ENCODE peak calls at places on chromosomes 4 and X, in nine cellular contexts. D is GM23338, E is astrocyte, X is HCT116, B is DND-41, H is GM23248, Q is K562, Z is PC-3, V is hepatocyte. I is an unnamed sample.

GRCh38 chr4:156686120-156686519 is 285.5 kb downstream of the PDGFC start:
- DNase-seq in D (no peak), H (peak), B (no peak), Z (no peak), Q (no peak), X (no peak), E (peak), V (peak), I (peak)

GRCh38 chr4:86338989-86339388 is 20.9 kb downstream of the MAPK10 start:
- DNase-seq in D (no peak), E (peak), X (peak), B (no peak), V (peak), Q (no peak), H (peak), Z (peak), I (no peak)

GRCh38 chr4:32148120-32148666 is 1428.0 kb downstream of the PCDH7 start:
- DNase-seq in Q (no peak), D (no peak), V (no peak), H (no peak), X (no peak), E (peak), B (no peak), Z (no peak), I (peak)

GRCh38 chr4:179352221-179352620 is 1910.0 kb upstream of the AGA start:
- DNase-seq in Z (no peak), H (no peak), B (no peak), X (no peak), E (no peak), Q (no peak), V (no peak), D (no peak), I (no peak)

GRCh38 chr4:74297556-74297955 is 10.7 kb upstream of the EPGN start:
- DNase-seq in H (no peak), D (no peak), Z (no peak), Q (no peak), B (no peak), V (no peak), E (no peak), X (no peak), I (no peak)

GRCh38 chr4:80538276-80538926 is 202.9 kb downstream of the CFAP299 start:
- DNase-seq in Q (no peak), X (no peak), V (no peak), B (no peak), H (peak), E (peak), Z (peak), D (no peak), I (no peak)

GRCh38 chrX:119758682-119759332 is 419 bp downstream of the SOWAHD start:
- DNase-seq in B (no peak), X (no peak), Z (no peak), E (no peak), Q (peak), H (peak), D (peak), V (peak), I (peak)

GRCh38 chr4:40669504-40669903 is 39.8 kb upstream of the RBM47 start:
- DNase-seq in E (no peak), H (no peak), Z (no peak), D (no peak), B (no peak), V (no peak), Q (no peak), X (no peak), I (no peak)

GRCh38 chr4:124641715-124642380 is 70.7 kb downstream of the ANKRD50 start:
- DNase-seq in Q (no peak), V (no peak), E (peak), H (peak), Z (peak), D (no peak), X (peak), B (no peak), I (peak)

DNA sequence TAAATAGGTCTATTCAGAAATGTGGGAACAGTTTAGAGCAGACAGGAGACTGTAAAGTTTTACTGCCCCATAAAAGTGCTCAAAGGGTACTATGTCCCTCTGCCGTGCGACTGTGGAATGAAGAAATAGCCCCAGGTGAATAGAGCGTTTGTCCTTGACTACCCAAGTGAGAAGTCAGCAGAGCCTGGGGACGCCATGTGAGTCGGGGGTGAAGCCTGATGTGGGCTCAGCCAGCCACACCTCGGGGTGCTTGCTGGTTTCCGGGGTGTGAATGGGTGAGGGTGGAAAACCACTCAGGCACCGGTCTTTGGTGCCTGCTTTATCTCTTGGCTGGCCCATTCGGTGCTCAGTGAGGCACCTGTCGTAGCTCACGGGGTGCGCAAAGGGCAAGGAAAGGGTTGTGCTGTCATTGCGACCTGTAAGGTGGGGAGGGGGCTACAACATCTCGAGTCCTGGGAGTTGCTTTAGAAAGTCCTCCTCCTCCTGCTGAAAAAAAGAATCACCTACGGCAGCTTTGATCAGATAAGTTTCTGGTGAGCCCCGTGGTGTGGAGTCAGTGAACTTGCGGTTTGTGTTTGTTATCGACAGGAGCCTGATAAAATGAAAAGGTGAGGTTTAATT is 895 bp downstream of the TRIM2 start:
- DNase-seq in X (no peak), D (peak), B (no peak), V (peak), Q (no peak), E (no peak), H (no peak), Z (peak), I (no peak)
- TF ChIP-seq EZH2 in X (no peak), D (no peak), B (no peak), V (no peak), Q (no peak), E (no peak), H (no peak), Z (no peak), I (no peak)

DNA sequence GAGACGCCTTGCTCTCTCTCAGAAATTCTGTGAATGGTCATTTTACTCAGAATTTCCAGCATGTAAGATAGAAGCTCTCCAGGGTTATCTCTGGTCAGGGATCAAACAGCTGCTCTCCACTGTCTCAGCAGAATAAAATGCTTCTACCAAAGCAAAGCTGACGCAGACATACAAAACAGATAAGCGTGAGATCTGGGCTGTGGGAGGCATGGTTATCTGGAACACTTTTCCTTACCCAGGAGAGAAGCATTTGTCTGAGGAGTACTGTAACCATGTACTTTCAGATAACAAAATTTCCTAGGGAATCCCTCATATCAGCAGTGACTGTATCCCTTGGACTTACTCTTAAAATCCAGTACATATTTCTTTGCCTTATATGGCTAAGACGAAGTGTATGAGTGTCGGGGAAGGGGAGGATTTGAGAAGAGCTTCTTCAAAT is 121.7 kb upstream of the TSPAN5 start:
- DNase-seq in Z (no peak), H (no peak), B (no peak), D (no peak), E (peak), V (peak), X (no peak), Q (peak), I (no peak)
- H3K27ac ChIP-seq in Z (no peak), H (no peak), B (no peak), D (no peak), E (peak), V (peak), X (no peak), Q (peak), I (no peak)

GRCh38 chr4:110064295-110064694 is 134.1 kb downstream of the ELOVL6 start:
- DNase-seq in X (no peak), V (no peak), D (no peak), E (no peak), Q (no peak), H (no peak), Z (no peak), B (no peak), I (no peak)
- TF ChIP-seq EZH2 in X (no peak), V (no peak), D (no peak), E (no peak), Q (no peak), H (no peak), Z (no peak), B (no peak), I (no peak)

DNA sequence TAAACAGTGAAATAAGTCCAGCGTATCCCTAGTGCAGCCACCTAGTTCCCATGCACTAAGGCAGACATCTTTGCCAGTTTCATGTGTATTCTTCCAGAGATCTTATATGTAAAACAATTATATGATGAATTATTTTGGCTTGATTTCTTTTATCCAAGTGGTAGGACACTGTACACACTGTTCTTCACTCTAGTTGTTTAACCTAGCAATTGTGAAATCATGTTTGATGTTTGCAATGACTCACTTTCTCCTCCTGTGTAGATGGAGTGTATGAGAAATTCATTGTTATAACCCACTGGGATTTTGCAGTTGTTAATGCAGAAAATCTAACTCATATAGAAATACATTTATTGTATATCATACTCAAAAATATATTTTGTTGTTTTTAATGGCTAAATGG is 17.5 kb upstream of the TBC1D1 start:
- DNase-seq in Q (no peak), B (no peak), D (no peak), Z (peak), H (peak), V (no peak), E (peak), X (no peak), I (no peak)
- H3K27ac ChIP-seq in Q (no peak), B (no peak), D (no peak), Z (peak), H (no peak), V (no peak), E (no peak), X (no peak), I (no peak)

DNA sequence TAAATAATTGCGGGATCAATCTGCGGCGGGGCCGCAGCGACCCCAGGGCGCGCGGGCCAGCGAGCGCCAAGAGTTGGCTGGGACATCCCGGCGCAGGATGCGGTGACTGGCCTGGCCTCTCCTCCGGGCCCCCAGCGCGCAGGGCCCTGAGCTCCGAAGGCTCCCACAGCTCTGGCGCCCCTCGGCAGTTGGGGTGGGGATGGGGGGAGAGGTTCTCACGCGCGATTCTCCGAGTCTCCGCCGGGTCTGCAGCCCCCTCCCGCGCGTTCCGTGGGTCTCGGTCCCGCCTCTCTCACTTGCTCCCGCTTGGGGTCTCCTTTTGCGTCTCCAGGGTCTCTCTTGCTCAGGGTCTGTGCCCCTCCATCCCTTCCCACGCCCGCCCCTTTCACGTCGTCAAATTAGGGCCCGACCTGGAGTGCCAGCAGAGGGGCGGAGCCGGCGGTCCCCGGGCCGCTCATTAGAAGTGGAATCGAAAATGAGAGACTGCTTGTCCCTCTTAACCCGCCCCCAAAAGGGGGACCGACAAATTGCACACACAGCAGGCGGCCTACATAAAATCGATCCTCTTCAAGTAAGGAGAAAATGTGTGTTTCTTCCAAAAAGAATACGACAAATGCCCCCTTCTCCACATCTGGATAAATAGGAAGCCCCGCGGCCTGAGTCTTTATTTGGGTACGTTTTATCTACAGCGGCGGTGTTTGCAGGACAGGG is 859 bp upstream of the NKX1-1 start:
- DNase-seq in V (no peak), B (no peak), H (no peak), E (no peak), Z (no peak), X (no peak), D (peak), Q (no peak), I (no peak)
- TF ChIP-seq EZH2 in V (no peak), B (no peak), H (peak), E (peak), Z (no peak), X (no peak), D (peak), Q (no peak), I (peak)

GRCh38 chr4:158796370-158797140 is 27.7 kb downstream of the FNIP2 start:
- DNase-seq in Q (no peak), D (no peak), H (peak), Z (no peak), E (peak), V (no peak), X (no peak), B (no peak), I (no peak)

GRCh38 chr4:158789853-158790252 is 21.0 kb downstream of the FNIP2 start:
- DNase-seq in E (no peak), B (no peak), H (no peak), D (no peak), X (no peak), Z (no peak), Q (no peak), V (no peak), I (no peak)

GRCh38 chr4:158788608-158789007 is 19.8 kb downstream of the FNIP2 start:
- DNase-seq in H (no peak), E (no peak), X (no peak), D (no peak), B (no peak), V (no peak), Q (no peak), Z (no peak), I (no peak)

GRCh38 chr4:158791588-158791987 is 22.8 kb downstream of the FNIP2 start:
- DNase-seq in D (no peak), H (no peak), V (no peak), X (no peak), Q (no peak), Z (no peak), E (no peak), B (no peak), I (no peak)

GRCh38 chr4:158793021-158793420 is 24.2 kb downstream of the FNIP2 start:
- DNase-seq in E (no peak), Z (peak), Q (no peak), D (no peak), V (no peak), B (no peak), H (no peak), X (no peak), I (no peak)
- H3K27ac ChIP-seq in E (no peak), Z (no peak), Q (no peak), D (peak), V (no peak), B (no peak), H (no peak), X (no peak), I (no peak)

GRCh38 chrX:37349131-37350033 is at the start of gene PRRG1:
- DNase-seq in D (peak), E (peak), Z (peak), X (peak), B (no peak), V (peak), Q (peak), H (peak), I (peak)

GRCh38 chrX:37347420-37347819 is 1.7 kb upstream of the PRRG1 start:
- DNase-seq in H (peak), D (peak), B (no peak), Q (no peak), E (peak), V (peak), Z (no peak), X (no peak), I (peak)

GRCh38 chrX:37353646-37354045 is 4.5 kb downstream of the PRRG1 start:
- DNase-seq in X (no peak), B (no peak), D (no peak), Z (peak), E (no peak), V (no peak), H (no peak), Q (no peak), I (no peak)

GRCh38 chrX:37350034-37350365 is 836 bp downstream of the PRRG1 start:
- DNase-seq in X (no peak), Z (peak), B (no peak), V (peak), D (no peak), H (peak), E (peak), Q (no peak), I (no peak)

GRCh38 chrX:37348237-37349130 is 680 bp upstream of the PRRG1 start:
- DNase-seq in Q (no peak), V (peak), Z (peak), X (no peak), B (no peak), H (peak), E (peak), D (no peak), I (no peak)
- TF ChIP-seq EZH2 in Q (no peak), V (no peak), Z (no peak), X (no peak), B (no peak), H (no peak), E (no peak), D (no peak), I (no peak)

I was measured in A673.